ENCODE peak calls at places on chromosomes 7 and 10, in nine cellular contexts. C is activated naive CD4-positive, alpha-beta T cell; X is cardiac septum; S is A172; R is occipital lobe; F is pulmonary artery endothelial cell; O is H7; I is adrenal gland; J is COR-L47. A is an unnamed sample.

GRCh38 chr10:60809157-60809556 is 30.9 kb downstream of the CDK1 start:
- DNase-seq in X (no peak), C (no peak), O (no peak), I (no peak), R (no peak), S (no peak), J (no peak), F (no peak), A (no peak)

GRCh38 chr10:19702215-19702614 is 114.0 kb upstream of the PLXDC2 start:
- DNase-seq in X (no peak), S (peak), O (no peak), C (no peak), F (no peak), R (no peak), J (no peak), I (no peak), A (no peak)

GRCh38 chr7:1665721-1666250 is 4.3 kb upstream of the ELFN1 start:
- DNase-seq in S (peak), X (peak), R (no peak), O (peak), F (no peak), I (peak), J (no peak), C (no peak), A (no peak)

GRCh38 chr10:128047991-128048826 is 78.0 kb downstream of the MKI67 start:
- DNase-seq in S (no peak), X (peak), C (no peak), O (no peak), I (no peak), R (no peak), J (no peak), F (peak), A (no peak)

GRCh38 chr10:110353244-110354119 is 48.8 kb upstream of the SMNDC1 start:
- DNase-seq in O (peak), I (peak), F (no peak), S (peak), C (no peak), X (no peak), R (peak), J (no peak), A (no peak)

GRCh38 chr10:86795353-86795752 is 38.9 kb downstream of the BMPR1A start:
- DNase-seq in C (no peak), F (no peak), J (no peak), O (peak), S (peak), I (no peak), R (no peak), X (no peak), A (no peak)

GRCh38 chr7:57769131-57769530 is 319.2 kb downstream of the ZNF716 start:
- DNase-seq in F (no peak), S (no peak), R (no peak), X (no peak), J (no peak), O (no peak), I (no peak), C (no peak), A (no peak)

GRCh38 chr10:114631678-114632417 is 26.2 kb downstream of the ABLIM1 start:
- DNase-seq in O (peak), C (no peak), I (peak), S (no peak), X (no peak), J (no peak), F (no peak), R (no peak), A (no peak)

GRCh38 chr10:12785338-12785934 is 216.1 kb downstream of the CCDC3 start:
- DNase-seq in R (no peak), F (no peak), J (no peak), S (no peak), C (no peak), O (no peak), X (no peak), I (no peak), A (no peak)

GRCh38 chr7:42790196-42790595 is 121.7 kb downstream of the C7orf25 start:
- DNase-seq in X (no peak), S (peak), I (no peak), R (no peak), J (no peak), C (no peak), O (no peak), F (no peak), A (no peak)

GRCh38 chr10:120480065-120480600 is 23.1 kb downstream of the PLPP4 start:
- DNase-seq in S (no peak), X (no peak), R (no peak), F (no peak), C (no peak), I (no peak), O (peak), J (no peak), A (no peak)

GRCh38 chr7:16395121-16395520 is 26.2 kb downstream of the CRPPA start:
- DNase-seq in F (no peak), O (no peak), I (no peak), R (no peak), J (no peak), X (no peak), S (no peak), C (no peak), A (no peak)

GRCh38 chr7:42972703-42973500 is 40.7 kb downstream of the MRPL32 start:
- DNase-seq in R (no peak), O (no peak), X (no peak), C (no peak), S (peak), J (no peak), I (peak), F (peak), A (no peak)

GRCh38 chr10:63711361-63711760 is 190.2 kb downstream of the REEP3 start:
- DNase-seq in S (no peak), C (no peak), X (no peak), O (no peak), I (no peak), J (no peak), F (no peak), R (no peak), A (no peak)

GRCh38 chr10:131016556-131016955 is 295.0 kb downstream of the TCERG1L start:
- DNase-seq in C (no peak), X (peak), I (no peak), R (no peak), S (no peak), F (no peak), O (no peak), J (no peak), A (no peak)

GRCh38 chr10:17206210-17206709 is 4.8 kb upstream of the TRDMT1 start:
- DNase-seq in R (no peak), I (no peak), X (no peak), F (no peak), J (no peak), S (peak), O (no peak), C (no peak), A (no peak)

GRCh38 chr7:111229951-111230350 is 139.0 kb downstream of the LRRN3 start:
- DNase-seq in S (no peak), F (no peak), J (no peak), O (no peak), C (no peak), I (no peak), X (no peak), R (no peak), A (no peak)

GRCh38 chr7:43431020-43431595 is 151.8 kb upstream of the STK17A start:
- DNase-seq in F (no peak), O (no peak), X (no peak), R (no peak), I (no peak), J (no peak), S (peak), C (no peak), A (no peak)

GRCh38 chr10:113880236-113880635 is 25.8 kb downstream of the NHLRC2 start:
- DNase-seq in C (no peak), X (no peak), J (no peak), O (no peak), I (no peak), F (peak), R (no peak), S (peak), A (no peak)

GRCh38 chr10:34802692-34803091 is 12.4 kb downstream of the PARD3 start:
- DNase-seq in R (no peak), J (peak), F (no peak), I (no peak), O (no peak), S (no peak), C (no peak), X (no peak), A (no peak)

GRCh38 chr7:140005754-140006503 is 56.8 kb downstream of the PARP12 start:
- DNase-seq in F (no peak), C (no peak), J (no peak), S (peak), O (peak), X (peak), I (no peak), R (no peak), A (no peak)

GRCh38 chr10:116049644-116050043 is 223.4 kb downstream of the GFRA1 start:
- DNase-seq in C (no peak), R (no peak), X (no peak), O (no peak), F (no peak), J (no peak), S (no peak), I (no peak), A (no peak)

GRCh38 chr10:128727114-128727513 is 600.9 kb upstream of the MKI67 start:
- DNase-seq in S (no peak), F (no peak), I (no peak), R (no peak), X (no peak), C (no peak), J (no peak), O (peak), A (no peak)

GRCh38 chr10:123157210-123157609 is 3.0 kb downstream of the BUB3 start:
- DNase-seq in R (no peak), F (no peak), X (no peak), O (no peak), C (no peak), S (peak), J (no peak), I (no peak), A (no peak)

GRCh38 chr10:92914478-92915066 is 66.3 kb downstream of the EXOC6 start:
- DNase-seq in O (peak), I (peak), C (no peak), F (no peak), X (no peak), S (peak), R (no peak), J (peak), A (no peak)

GRCh38 chr7:47407136-47407535 is 174.8 kb downstream of the TNS3 start:
- DNase-seq in S (no peak), O (no peak), J (no peak), R (no peak), F (no peak), X (peak), C (no peak), I (no peak), A (no peak)

GRCh38 chr10:33248638-33249037 is 85.8 kb downstream of the NRP1 start:
- DNase-seq in F (peak), J (no peak), S (peak), X (no peak), I (no peak), C (no peak), O (no peak), R (no peak), A (no peak)

GRCh38 chr7:35331730-35332678 is 78.1 kb upstream of the TBX20 start:
- DNase-seq in I (no peak), R (no peak), X (no peak), J (no peak), S (no peak), C (no peak), F (no peak), O (no peak), A (no peak)

GRCh38 chr7:93884541-93884940 is 6.0 kb downstream of the TFPI2 start:
- DNase-seq in O (no peak), S (no peak), C (no peak), J (no peak), R (no peak), F (no peak), I (no peak), X (no peak), A (no peak)

GRCh38 chr7:33646992-33647391 is 258.3 kb upstream of the BMPER start:
- DNase-seq in C (no peak), X (no peak), S (no peak), I (no peak), F (no peak), O (no peak), J (no peak), R (no peak), A (no peak)

GRCh38 chr7:135670179-135670578 is 7.9 kb downstream of the STMP1 start:
- DNase-seq in C (no peak), R (no peak), S (peak), J (no peak), I (no peak), X (no peak), F (no peak), O (no peak), A (no peak)

GRCh38 chr7:82805527-82805960 is 357.1 kb downstream of the PCLO start:
- DNase-seq in F (peak), I (no peak), C (no peak), R (no peak), S (peak), J (peak), O (no peak), X (no peak), A (no peak)

GRCh38 chr10:1204434-1205326 is 148.5 kb downstream of the WDR37 start:
- DNase-seq in O (no peak), J (no peak), I (no peak), C (no peak), S (no peak), X (no peak), F (no peak), R (no peak), A (no peak)

GRCh38 chr10:110820321-110820814 is 51.4 kb upstream of the PDCD4 start:
- DNase-seq in I (peak), S (no peak), O (no peak), C (no peak), F (no peak), X (peak), R (peak), J (no peak), A (no peak)

GRCh38 chr7:151626422-151627115 is 106.9 kb upstream of the RHEB start:
- DNase-seq in J (peak), F (no peak), O (peak), I (no peak), R (no peak), S (peak), C (no peak), X (no peak), A (no peak)

GRCh38 chr7:83532229-83532628 is 116.7 kb downstream of the SEMA3E start:
- DNase-seq in C (no peak), R (no peak), S (peak), X (no peak), O (no peak), F (no peak), I (no peak), J (no peak), A (no peak)

GRCh38 chr10:7532723-7533498 is 122.1 kb upstream of the SFMBT2 start:
- DNase-seq in C (no peak), I (no peak), J (no peak), R (no peak), O (no peak), F (no peak), S (no peak), X (no peak), A (no peak)

GRCh38 chr10:123808873-123809272 is 82.7 kb downstream of the CPXM2 start:
- DNase-seq in C (no peak), J (no peak), R (no peak), S (peak), I (no peak), X (no peak), O (no peak), F (peak), A (no peak)

GRCh38 chr10:5833814-5834213 is 20.6 kb upstream of the GDI2 start:
- DNase-seq in S (no peak), I (no peak), C (no peak), F (no peak), O (no peak), J (no peak), X (no peak), R (no peak), A (no peak)